ENCODE peak calls at places on chromosomes 1 and 21, in ten cellular contexts. C, F, Q, U, I, P, O, Z, S and G are unnamed samples.

GRCh38 chr1:155002479-155003226 is at the start of gene ZBTB7B:
- DNase-seq in Z (no peak), O (peak), Q (no peak), F (no peak), I (peak), S (no peak), P (peak), C (no peak), U (peak), G (peak)

GRCh38 chr1:68955424-68955823 is 458.5 kb upstream of the DEPDC1 start:
- DNase-seq in S (no peak), U (no peak), F (no peak), Q (no peak), I (peak), P (no peak), O (no peak), C (no peak), Z (peak), G (no peak)

GRCh38 chr1:162342452-162342983 is 34.1 kb downstream of the SPATA46 start:
- DNase-seq in S (no peak), Q (no peak), O (no peak), I (no peak), F (no peak), C (no peak), U (no peak), P (no peak), Z (no peak), G (no peak)

GRCh38 chr21:34668803-34669148 is at the start of gene CLIC6:
- DNase-seq in U (no peak), I (no peak), C (no peak), S (no peak), F (no peak), P (peak), O (no peak), Q (peak), Z (no peak), G (peak)

GRCh38 chr1:193569696-193570269 is 383.4 kb upstream of the B3GALT2 start:
- DNase-seq in P (no peak), U (peak), S (no peak), C (no peak), O (no peak), I (peak), Q (no peak), Z (peak), F (peak), G (no peak)

GRCh38 chr1:82299680-82300079 is 498.9 kb downstream of the ADGRL2 start:
- DNase-seq in U (no peak), I (no peak), Q (no peak), F (no peak), P (no peak), S (no peak), O (no peak), C (no peak), Z (no peak), G (no peak)

GRCh38 chr21:42146821-42147220 is 72.1 kb upstream of the ABCG1 start:
- DNase-seq in F (no peak), P (no peak), Z (no peak), U (no peak), O (no peak), S (no peak), Q (peak), I (no peak), C (no peak), G (no peak)

GRCh38 chr1:29829448-29830344 is 593.4 kb downstream of the PTPRU start:
- DNase-seq in Z (no peak), P (no peak), U (no peak), F (no peak), S (no peak), O (no peak), C (no peak), Q (no peak), I (no peak), G (no peak)

GRCh38 chr1:109802901-109803561 is 39.3 kb upstream of the EPS8L3 start:
- DNase-seq in Q (peak), U (no peak), Z (no peak), P (no peak), O (no peak), F (no peak), C (no peak), I (peak), S (no peak), G (no peak)

GRCh38 chr1:22749919-22750670 is 39.5 kb downstream of the EPHB2 start:
- DNase-seq in S (no peak), U (peak), O (peak), F (peak), Z (peak), C (peak), I (peak), P (peak), Q (peak), G (no peak)

GRCh38 chr1:109989656-109990653 is 5.4 kb downstream of the AHCYL1 start:
- DNase-seq in S (no peak), Q (no peak), U (no peak), C (peak), I (no peak), O (no peak), F (peak), Z (no peak), P (no peak), G (no peak)

GRCh38 chr1:29540801-29541357 is 304.6 kb downstream of the PTPRU start:
- DNase-seq in C (no peak), Z (no peak), P (no peak), O (no peak), F (no peak), U (no peak), Q (peak), S (no peak), I (no peak), G (no peak)

GRCh38 chr1:1957533-1957961 is 38.5 kb upstream of the TMEM52 start:
- DNase-seq in P (no peak), O (no peak), U (no peak), C (no peak), S (no peak), I (no peak), Z (no peak), F (no peak), Q (no peak), G (no peak)

GRCh38 chr1:1960480-1961196 is 41.6 kb upstream of the TMEM52 start:
- DNase-seq in O (no peak), P (no peak), U (no peak), C (no peak), S (no peak), I (peak), Z (no peak), F (no peak), Q (no peak), G (no peak)

GRCh38 chr1:1959459-1959839 is 40.4 kb upstream of the TMEM52 start:
- DNase-seq in S (no peak), I (no peak), P (no peak), Q (no peak), C (no peak), O (no peak), F (no peak), Z (no peak), U (no peak), G (no peak)

GRCh38 chr1:1958071-1958541 is 39.0 kb upstream of the TMEM52 start:
- DNase-seq in C (no peak), F (peak), U (no peak), P (no peak), I (no peak), O (no peak), S (no peak), Z (peak), Q (no peak), G (no peak)

GRCh38 chr1:1959840-1960479 is 40.9 kb upstream of the TMEM52 start:
- DNase-seq in F (peak), S (peak), Z (peak), O (peak), P (peak), C (peak), U (peak), I (peak), Q (peak), G (peak)
- TF ChIP-seq CTCF in F (peak), S (peak), Z (peak), O (peak), P (peak), C (peak), U (peak), I (peak), Q (peak), G (peak)

GRCh38 chr1:176178316-176178715 is 28.8 kb downstream of the COP1 start:
- DNase-seq in Z (peak), S (no peak), P (no peak), F (no peak), Q (no peak), C (peak), I (peak), O (no peak), U (no peak), G (no peak)

GRCh38 chr1:176177764-176178163 is 29.3 kb downstream of the COP1 start:
- DNase-seq in U (no peak), Q (no peak), P (no peak), I (no peak), F (no peak), O (no peak), S (no peak), C (peak), Z (no peak), G (peak)

GRCh38 chr1:176188604-176189003 is 18.5 kb downstream of the COP1 start:
- DNase-seq in I (no peak), P (no peak), O (no peak), S (no peak), F (no peak), Q (no peak), C (no peak), U (no peak), Z (no peak), G (no peak)

GRCh38 chr1:176187001-176187400 is 20.1 kb downstream of the COP1 start:
- DNase-seq in P (no peak), Q (no peak), S (no peak), I (no peak), C (no peak), F (no peak), O (no peak), Z (no peak), U (no peak), G (no peak)

GRCh38 chr1:176183618-176184017 is 23.5 kb downstream of the COP1 start:
- DNase-seq in Z (no peak), I (no peak), O (no peak), S (no peak), P (no peak), Q (no peak), U (peak), F (no peak), C (no peak), G (no peak)
- TF ChIP-seq CTCF in Z (no peak), I (no peak), O (no peak), S (no peak), P (no peak), Q (no peak), U (no peak), F (no peak), C (no peak), G (no peak)

DNA sequence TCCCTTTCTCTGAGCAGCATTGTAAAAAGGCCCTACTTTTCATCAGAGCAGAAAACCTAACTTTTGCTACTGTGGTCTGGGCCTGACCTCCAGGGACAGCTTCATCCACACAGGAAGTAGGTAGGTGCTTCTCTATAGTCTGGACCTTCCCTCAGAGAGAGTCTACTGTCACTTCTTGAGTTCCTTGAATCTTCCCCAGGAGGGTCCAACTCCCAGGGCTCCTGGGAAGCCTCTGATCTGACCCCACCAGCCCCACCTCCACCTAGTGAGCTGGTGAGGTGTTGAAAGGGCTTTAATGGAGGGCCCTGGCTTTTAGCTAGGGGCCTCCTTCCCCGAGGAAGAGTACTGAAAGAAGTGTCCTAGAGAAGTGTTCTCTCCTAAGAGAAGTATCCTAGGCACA is 2.7 kb upstream of the VANGL2 start:
- DNase-seq in O (no peak), P (no peak), F (no peak), C (no peak), S (no peak), Q (no peak), U (no peak), I (no peak), Z (no peak), G (no peak)
- TF ChIP-seq CTCF in O (no peak), P (no peak), F (no peak), C (no peak), S (no peak), Q (no peak), U (no peak), I (no peak), Z (no peak), G (no peak)

GRCh38 chr1:25520446-25521061 is 22.9 kb upstream of the LDLRAP1 start:
- DNase-seq in Q (peak), I (peak), F (peak), U (peak), P (peak), C (peak), O (peak), Z (no peak), S (peak), G (peak)
- TF ChIP-seq CTCF in Q (peak), I (peak), F (peak), U (peak), P (peak), C (peak), O (peak), Z (peak), S (peak), G (peak)

GRCh38 chr1:25216123-25216522 is 16.2 kb downstream of the SYF2 start:
- DNase-seq in F (no peak), U (no peak), C (peak), S (no peak), P (no peak), O (no peak), Q (no peak), Z (no peak), I (no peak), G (no peak)
- TF ChIP-seq CTCF in F (no peak), U (no peak), C (no peak), S (no peak), P (no peak), O (no peak), Q (no peak), Z (no peak), I (no peak), G (no peak)